ENCODE peak calls at places on chromosome 15, in nine cellular contexts. O, K, P, G, Y, W, E, Z and Q are unnamed samples.

GRCh38 chr15:88274534-88275460 is 18.3 kb upstream of the NTRK3 start:
- DNase-seq in G (peak; percentile 84), Y (peak; percentile 5), Z (peak; percentile 90), K (peak; percentile 32), W (peak; percentile 35), P (peak; percentile 70), E (peak; percentile 77), O (peak; percentile 35), Q (peak; percentile 39)

GRCh38 chr15:101618861-101619614 is 33.1 kb downstream of the TM2D3 start:
- DNase-seq in O (no peak), Y (no peak), K (no peak), W (no peak), P (no peak), G (no peak), Z (no peak), E (no peak), Q (no peak)

GRCh38 chr15:25481208-25481862 is 42.5 kb upstream of the UBE3A start:
- DNase-seq in Z (no peak), O (no peak), Y (no peak), P (no peak), E (no peak), W (no peak), G (no peak), K (no peak), Q (no peak)

GRCh38 chr15:98381446-98381845 is 266.9 kb upstream of the IGF1R start:
- DNase-seq in E (no peak), W (no peak), P (no peak), O (no peak), K (no peak), Z (no peak), G (no peak), Y (no peak), Q (no peak)

GRCh38 chr15:44243829-44244228 is 44.7 kb upstream of the GOLM2 start:
- DNase-seq in Z (no peak), K (no peak), Y (no peak), W (no peak), E (no peak), O (no peak), P (no peak), G (no peak), Q (no peak)

GRCh38 chr15:89654311-89654761 is 931 bp downstream of the KIF7 start:
- DNase-seq in O (no peak), K (no peak), G (no peak), Z (peak; percentile 73), W (no peak), E (no peak), P (peak; percentile 40), Y (no peak), Q (no peak)

GRCh38 chr15:92724144-92724543 is 68.6 kb upstream of the FAM174B start:
- DNase-seq in W (peak; percentile 80), O (no peak), P (no peak), G (no peak), K (no peak), E (no peak), Z (no peak), Y (no peak), Q (no peak)

GRCh38 chr15:81398910-81399551 is 25.0 kb upstream of the TMC3 start:
- DNase-seq in W (no peak), P (no peak), Y (no peak), G (no peak), Z (no peak), E (no peak), K (no peak), O (no peak), Q (no peak)

GRCh38 chr15:73683624-73684536 is at the start of gene CD276:
- DNase-seq in W (no peak), O (no peak), Y (no peak), E (peak; percentile 40), P (peak; percentile 68), K (peak; percentile 83), G (peak; percentile 61), Z (peak; percentile 93), Q (no peak)

GRCh38 chr15:55475842-55476241 is 32.2 kb downstream of the DNAAF4 start:
- DNase-seq in G (no peak), O (no peak), K (no peak), P (no peak), Z (no peak), E (no peak), Y (no peak), W (no peak), Q (no peak)

GRCh38 chr15:70585707-70586034 is 177.7 kb downstream of the UACA start:
- DNase-seq in P (no peak), W (peak; percentile 13), E (peak; percentile 27), O (no peak), G (peak; percentile 53), K (no peak), Z (no peak), Y (no peak), Q (no peak)

GRCh38 chr15:39287322-39288195 is 293.3 kb upstream of the THBS1 start:
- DNase-seq in P (no peak), E (no peak), K (no peak), O (no peak), Y (no peak), Z (no peak), G (no peak), W (no peak), Q (no peak)

GRCh38 chr15:42348083-42348482 is 11.2 kb upstream of the CAPN3 start:
- DNase-seq in P (no peak), Z (no peak), E (no peak), G (no peak), K (no peak), O (no peak), Y (no peak), W (no peak), Q (no peak)

GRCh38 chr15:61681676-61682075 is 378.6 kb downstream of the VPS13C start:
- DNase-seq in E (no peak), P (no peak), O (no peak), Z (no peak), K (no peak), W (no peak), Y (no peak), G (no peak), Q (no peak)

GRCh38 chr15:29044506-29044905 is 158.7 kb downstream of the APBA2 start:
- DNase-seq in Z (no peak), W (no peak), Y (no peak), P (no peak), E (no peak), G (peak; percentile 6), O (no peak), K (no peak), Q (no peak)

GRCh38 chr15:26378304-26378703 is 394.6 kb downstream of the GABRB3 start:
- DNase-seq in E (no peak), Z (no peak), O (no peak), W (no peak), P (no peak), K (no peak), G (no peak), Y (no peak), Q (no peak)

GRCh38 chr15:81274932-81275341 is 49.0 kb downstream of the STARD5 start:
- DNase-seq in K (peak; percentile 42), Z (peak; percentile 92), O (peak; percentile 83), P (peak; percentile 74), Y (peak; percentile 75), W (peak; percentile 83), E (peak; percentile 82), G (peak; percentile 93), Q (peak; percentile 74)

GRCh38 chr15:31468911-31469800 is 142.5 kb downstream of the KLF13 start:
- DNase-seq in W (no peak), E (no peak), P (no peak), K (no peak), O (no peak), Y (no peak), Z (no peak), G (peak; percentile 23), Q (no peak)

GRCh38 chr15:89179966-89180875 is 41.2 kb downstream of the RLBP1 start:
- DNase-seq in E (peak; percentile 71), G (no peak), P (no peak), W (no peak), Y (no peak), K (no peak), O (no peak), Z (no peak), Q (no peak)

GRCh38 chr15:35038655-35039534 is 46.2 kb downstream of the NANOGP8 start:
- DNase-seq in P (no peak), G (no peak), Z (no peak), K (no peak), O (no peak), W (no peak), Y (no peak), E (no peak), Q (no peak)

GRCh38 chr15:28962851-28963710 is 77.3 kb downstream of the APBA2 start:
- DNase-seq in E (peak; percentile 45), Z (peak; percentile 27), P (no peak), Y (no peak), O (no peak), W (no peak), G (peak; percentile 51), K (no peak), Q (no peak)

GRCh38 chr15:56619881-56620280 is 113.4 kb downstream of the ZNF280D start:
- DNase-seq in E (no peak), O (no peak), W (no peak), Z (no peak), K (no peak), G (no peak), P (no peak), Y (no peak), Q (no peak)

GRCh38 chr15:59349715-59350420 is 22.8 kb downstream of the MYO1E start:
- DNase-seq in W (no peak), Z (no peak), P (peak; percentile 88), K (no peak), E (peak; percentile 7), G (no peak), Y (no peak), O (no peak), Q (no peak)

GRCh38 chr15:75532413-75533250 is 46.5 kb downstream of the PTPN9 start:
- DNase-seq in E (no peak), G (no peak), K (peak; percentile 57), P (peak; percentile 37), Y (no peak), Z (no peak), W (no peak), O (no peak), Q (no peak)

GRCh38 chr15:72118400-72118978 is at the start of gene SENP8:
- DNase-seq in K (no peak), P (peak; percentile 81), E (no peak), Y (no peak), G (no peak), O (no peak), Z (peak; percentile 89), W (no peak), Q (no peak)

GRCh38 chr15:73796266-73796939 is 43.3 kb upstream of the INSYN1 start:
- DNase-seq in K (peak; percentile 75), E (no peak), P (no peak), Y (no peak), O (no peak), Z (no peak), W (no peak), G (no peak), Q (no peak)

GRCh38 chr15:40282870-40283614 is at the start of gene ANKRD63:
- DNase-seq in G (peak; percentile 75), O (peak; percentile 24), Z (no peak), E (peak; percentile 46), W (peak; percentile 51), P (no peak), K (no peak), Y (peak; percentile 21), Q (no peak)

GRCh38 chr15:35499723-35500122 is 46.2 kb downstream of the DPH6 start:
- DNase-seq in W (no peak), K (no peak), G (no peak), P (no peak), Z (no peak), E (no peak), Y (no peak), O (no peak), Q (no peak)

GRCh38 chr15:101286471-101287114 is 8.5 kb downstream of the SNRPA1 start:
- DNase-seq in Y (no peak), G (no peak), E (no peak), K (no peak), P (no peak), O (no peak), Z (no peak), W (no peak), Q (no peak)

GRCh38 chr15:70319466-70319865 is 221.7 kb upstream of the TLE3 start:
- DNase-seq in Z (no peak), K (no peak), O (no peak), P (no peak), G (no peak), Y (no peak), E (no peak), W (no peak), Q (no peak)

GRCh38 chr15:72475674-72476073 is 1.5 kb downstream of the ARIH1 start:
- DNase-seq in G (no peak), W (no peak), O (no peak), E (no peak), K (no peak), P (no peak), Z (no peak), Y (no peak), Q (no peak)